ENCODE peak calls at places on chromosomes 1 and 21, in four cellular contexts. T is H9, R is transverse colon, A is T-helper 2 cell. L is an unnamed sample.

GRCh38 chr1:3674100-3675094 is 22.1 kb downstream of the TP73 start:
- DNase-seq in T (peak; percentile 76), R (no peak), A (no peak), L (no peak)

GRCh38 chr1:186325239-186325638 is 49.8 kb downstream of the TPR start:
- DNase-seq in T (no peak), R (no peak), A (no peak), L (no peak)

GRCh38 chr1:15056515-15057285 is 96.8 kb upstream of the TMEM51 start:
- DNase-seq in T (no peak), R (no peak), A (no peak), L (no peak)

GRCh38 chr1:47875831-47876586 is 121.2 kb downstream of the TRABD2B start:
- DNase-seq in T (no peak), R (no peak), A (no peak), L (no peak)

GRCh38 chr1:179816196-179816960 is 61.2 kb downstream of the TOR1AIP2 start:
- DNase-seq in T (no peak), R (no peak), A (no peak), L (no peak)

GRCh38 chr1:91006113-91006908 is 15.5 kb downstream of the ZNF644 start:
- DNase-seq in T (no peak), R (no peak), A (no peak), L (no peak)

GRCh38 chr1:35717911-35718476 is 690 bp downstream of the C1orf216 start:
- DNase-seq in T (peak; percentile 56), R (peak; percentile 45), A (no peak), L (peak; percentile 28)

GRCh38 chr1:164823486-164824279 is 264.7 kb downstream of the PBX1 start:
- DNase-seq in T (no peak), R (peak; percentile 27), A (no peak), L (no peak)

GRCh38 chr21:16674949-16675348 is 837.9 kb upstream of the CXADR start:
- DNase-seq in T (no peak), R (no peak), A (no peak), L (no peak)

GRCh38 chr1:2961661-2962060 is 59.6 kb upstream of the ACTRT2 start:
- DNase-seq in T (no peak), R (no peak), A (peak; percentile 1), L (no peak)

GRCh38 chr1:109513110-109513702 is 3.7 kb upstream of the AMIGO1 start:
- DNase-seq in T (no peak), R (no peak), A (no peak), L (no peak)

GRCh38 chr1:57470028-57470427 is 46.2 kb upstream of the DAB1 start:
- DNase-seq in T (no peak), R (no peak), A (no peak), L (no peak)

GRCh38 chr1:212587304-212588136 is 21.0 kb upstream of the ATF3 start:
- DNase-seq in T (no peak), R (no peak), A (no peak), L (no peak)

GRCh38 chr1:248752981-248753525 is 2.5 kb downstream of the LYPD8 start:
- DNase-seq in T (no peak), R (no peak), A (no peak), L (no peak)

GRCh38 chr1:76659171-76659940 is 207.9 kb upstream of the ST6GALNAC5 start:
- DNase-seq in T (no peak), R (no peak), A (no peak), L (no peak)

GRCh38 chr1:154788886-154789285 is 81.2 kb downstream of the KCNN3 start:
- DNase-seq in T (no peak), R (no peak), A (no peak), L (no peak)